ENCODE peak calls at places on chromosomes 1 and 21, in four cellular contexts. A, U, G and L are unnamed samples.

GRCh38 chr1:181155339-181155738 is 66.8 kb downstream of the IER5 start:
- DNase-seq in G (no peak), U (no peak), A (no peak), L (no peak)

GRCh38 chr1:119594386-119594785 is 53.7 kb downstream of the ZNF697 start:
- DNase-seq in U (no peak), G (no peak), A (peak), L (no peak)

GRCh38 chr21:44710294-44710665 is 1.1 kb downstream of the TSPEAR start:
- DNase-seq in U (peak), G (no peak), A (no peak), L (no peak)

GRCh38 chr21:44845418-44846200 is 27.7 kb upstream of the SUMO3 start:
- DNase-seq in A (peak), G (peak), U (peak), L (peak)

GRCh38 chr1:36369061-36369470 is 16.7 kb downstream of the STK40 start:
- DNase-seq in U (peak), G (peak), A (peak), L (peak)

GRCh38 chr1:32198237-32199042 is 2.0 kb upstream of the CCDC28B start:
- DNase-seq in A (no peak), G (no peak), U (no peak), L (no peak)

GRCh38 chr1:208206092-208206698 is 38.0 kb downstream of the PLXNA2 start:
- DNase-seq in A (no peak), G (no peak), U (no peak), L (no peak)

GRCh38 chr1:33903210-33903589 is 39.3 kb downstream of the HMGB4 start:
- DNase-seq in A (no peak), U (no peak), G (no peak), L (no peak)

GRCh38 chr1:84689514-84690396 is 506 bp downstream of the SSX2IP start:
- DNase-seq in G (peak), U (peak), A (peak), L (no peak)
- TF ChIP-seq CTCF in G (peak), U (peak), A (peak), L (peak)

GRCh38 chr1:241605146-241605805 is 34.9 kb downstream of the CHML start:
- DNase-seq in U (peak), G (no peak), A (peak), L (no peak)
- TF ChIP-seq CTCF in U (peak), G (peak), A (peak), L (no peak)

DNA sequence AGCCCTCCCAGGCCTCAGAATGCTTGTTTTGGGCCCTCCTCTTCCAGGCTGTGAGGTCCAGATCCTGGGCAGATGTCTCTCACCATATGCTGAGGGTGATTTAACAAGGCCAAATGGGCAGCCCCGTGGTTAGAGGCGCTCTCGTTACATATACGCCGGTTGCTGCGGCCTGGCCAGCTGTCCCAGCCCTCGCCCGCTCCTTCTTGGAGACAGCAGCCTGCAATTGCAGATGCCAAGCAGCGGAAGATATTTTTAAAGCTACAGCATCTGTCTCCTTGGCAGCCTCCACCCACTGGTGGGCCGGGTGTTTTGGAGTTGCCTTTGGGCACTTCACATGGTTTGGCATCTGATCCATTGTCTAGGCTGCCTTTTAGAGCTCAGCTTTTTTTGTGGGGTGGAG is 178.8 kb upstream of the NFIA start:
- DNase-seq in A (peak), G (no peak), U (peak), L (no peak)
- TF ChIP-seq CTCF in A (no peak), G (no peak), U (no peak), L (no peak)

GRCh38 chr1:209875510-209875909 is 47.7 kb downstream of the UTP25 start:
- DNase-seq in A (peak), G (no peak), U (peak), L (no peak)
- TF ChIP-seq CTCF in A (peak), G (peak), U (peak), L (no peak)

GRCh38 chr1:89624314-89624713 is 8.6 kb upstream of the LRRC8C start:
- DNase-seq in U (no peak), G (no peak), A (no peak), L (no peak)

GRCh38 chr1:89620664-89621063 is 12.3 kb upstream of the LRRC8C start:
- DNase-seq in G (no peak), U (no peak), A (no peak), L (no peak)

GRCh38 chr1:89624715-89625323 is 8.1 kb upstream of the LRRC8C start:
- DNase-seq in A (no peak), G (no peak), U (no peak), L (no peak)

GRCh38 chr1:89627596-89627962 is 5.3 kb upstream of the LRRC8C start:
- DNase-seq in U (no peak), A (no peak), G (no peak), L (no peak)

GRCh38 chr1:89622895-89623294 is 10.0 kb upstream of the LRRC8C start:
- DNase-seq in U (no peak), G (no peak), A (peak), L (no peak)
- TF ChIP-seq CTCF in U (no peak), G (no peak), A (peak), L (no peak)

GRCh38 chr1:233373226-233373625 is 45.7 kb downstream of the MAP3K21 start:
- DNase-seq in A (no peak), U (no peak), G (no peak), L (no peak)

GRCh38 chr1:233375653-233376052 is 48.1 kb downstream of the MAP3K21 start:
- DNase-seq in A (no peak), G (no peak), U (no peak), L (no peak)

GRCh38 chr1:233372218-233373125 is 44.9 kb downstream of the MAP3K21 start:
- DNase-seq in U (no peak), G (no peak), A (no peak), L (no peak)

GRCh38 chr1:233379869-233380438 is 52.4 kb downstream of the MAP3K21 start:
- DNase-seq in A (no peak), G (no peak), U (no peak), L (peak)

GRCh38 chr1:233376711-233377110 is 49.2 kb downstream of the MAP3K21 start:
- DNase-seq in G (no peak), A (no peak), U (no peak), L (no peak)
- TF ChIP-seq CTCF in G (no peak), A (no peak), U (peak), L (no peak)

DNA sequence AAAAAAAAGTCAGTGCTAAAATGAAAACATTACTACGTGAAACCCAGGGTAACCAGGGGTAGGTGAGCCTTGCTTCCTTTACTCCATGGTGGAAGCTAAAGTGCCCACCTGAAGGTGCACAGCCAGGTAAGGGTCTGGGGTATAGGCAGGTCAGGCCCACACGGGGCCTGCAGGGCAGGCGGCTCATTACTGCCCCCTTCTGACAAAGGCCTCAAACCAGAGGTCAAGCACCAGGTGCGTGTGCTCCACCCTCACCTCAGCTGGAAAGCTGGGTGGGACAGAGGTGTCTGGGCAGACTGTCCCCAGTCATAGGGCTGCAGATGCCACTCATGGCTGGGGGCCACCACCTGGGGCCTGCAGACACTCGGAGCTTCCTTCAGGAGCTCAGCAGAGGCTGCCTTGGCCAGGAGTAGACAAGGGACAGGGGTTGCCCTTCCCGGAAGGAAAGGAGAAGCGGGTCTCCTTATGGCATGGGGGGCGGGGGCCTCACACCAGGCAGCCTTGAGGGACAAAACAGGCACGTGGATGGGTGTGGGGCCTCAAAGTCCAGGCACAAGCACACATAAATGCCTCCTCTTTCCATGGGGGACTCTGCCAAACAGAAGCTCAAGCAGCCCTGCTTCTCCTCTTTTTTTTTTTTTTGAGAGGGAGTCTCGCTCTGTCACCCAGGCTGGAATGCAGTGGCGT is 36.2 kb downstream of the ACOT7 start:
- DNase-seq in A (no peak), U (peak), G (no peak), L (peak)
- TF ChIP-seq CTCF in A (peak), U (peak), G (peak), L (peak)

DNA sequence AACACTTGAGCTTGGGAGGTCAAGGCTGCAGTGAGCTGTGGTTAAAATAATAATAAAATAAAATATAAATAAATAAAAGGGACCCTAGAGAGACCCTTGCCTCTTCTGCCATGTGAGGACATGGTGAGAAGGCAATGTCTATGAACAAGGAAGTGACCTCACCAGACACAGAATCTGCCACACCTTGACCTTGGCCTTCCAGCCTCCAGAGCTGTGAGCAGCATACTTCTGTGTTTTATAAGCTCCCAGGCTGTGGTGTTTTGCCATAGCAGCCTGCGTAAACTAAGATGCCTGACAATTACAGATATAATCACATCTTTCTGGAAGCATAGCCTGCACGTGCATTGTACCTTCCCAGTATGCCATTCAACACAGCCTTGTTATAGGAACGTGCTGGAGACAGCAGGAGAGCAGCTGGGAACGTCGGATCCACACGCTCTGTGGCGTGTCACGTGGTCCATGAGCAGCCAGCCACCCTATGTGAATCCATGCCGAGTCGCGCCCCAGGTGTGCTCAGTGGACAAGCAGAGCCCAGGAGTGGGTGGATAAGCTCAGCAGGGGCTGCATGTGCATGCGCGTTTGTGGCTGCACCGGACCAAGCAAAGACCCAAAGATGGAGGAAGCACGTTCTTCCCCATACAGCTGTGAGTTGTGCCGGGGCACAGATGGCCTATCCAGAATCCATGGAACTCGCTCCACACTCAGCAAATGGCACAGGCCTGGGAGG is 17.8 kb downstream of the WNT9A start:
- DNase-seq in G (no peak), A (no peak), U (no peak), L (no peak)
- TF ChIP-seq CTCF in G (no peak), A (no peak), U (no peak), L (no peak)